ENCODE peak calls at places on chromosomes 11 and 22, in ten cellular contexts. A, F, U, X, C, S, G, L, T and Y are unnamed samples.

GRCh38 chr11:121829159-121829643 is 286.8 kb downstream of the BLID start:
- DNase-seq in A (no peak), F (no peak), U (no peak), X (no peak), C (peak; percentile 19), S (no peak), G (no peak), L (peak; percentile 98), T (no peak), Y (no peak)

GRCh38 chr22:43110927-43111623 is 525 bp downstream of the BIK start:
- DNase-seq in A (no peak), F (peak; percentile 76), U (no peak), X (no peak), C (peak; percentile 37), S (peak; percentile 70), G (no peak), L (no peak), T (peak; percentile 14), Y (peak; percentile 58)

GRCh38 chr11:64484308-64485061 is 106.5 kb upstream of the SLC22A12 start:
- DNase-seq in A (no peak), F (no peak), U (no peak), X (no peak), C (no peak), S (no peak), G (no peak), L (no peak), T (no peak), Y (no peak)

GRCh38 chr22:46047226-46047625 is 70.3 kb upstream of the WNT7B start:
- DNase-seq in A (peak; percentile 3), F (no peak), U (no peak), X (no peak), C (no peak), S (no peak), G (no peak), L (no peak), T (no peak), Y (no peak)

GRCh38 chr11:115364892-115365291 is 139.3 kb downstream of the CADM1 start:
- DNase-seq in A (no peak), F (no peak), U (no peak), X (no peak), C (no peak), S (no peak), G (no peak), L (no peak), T (no peak), Y (no peak)

GRCh38 chr11:120547301-120547700 is 35.8 kb downstream of the GRIK4 start:
- DNase-seq in A (no peak), F (no peak), U (no peak), X (no peak), C (no peak), S (no peak), G (no peak), L (peak; percentile 10), T (no peak), Y (no peak)

GRCh38 chr11:45919276-45919675 is 1.6 kb upstream of the PEX16 start:
- DNase-seq in A (no peak), F (no peak), U (no peak), X (no peak), C (no peak), S (no peak), G (no peak), L (no peak), T (no peak), Y (no peak)

GRCh38 chr22:21942407-21942895 is 10.2 kb downstream of the PPM1F start:
- DNase-seq in A (no peak), F (no peak), U (peak; percentile 51), X (no peak), C (peak; percentile 49), S (peak; percentile 63), G (no peak), L (peak; percentile 91), T (no peak), Y (peak; percentile 37)

GRCh38 chr11:46291441-46292143 is 14.1 kb downstream of the CREB3L1 start:
- DNase-seq in A (no peak), F (no peak), U (no peak), X (no peak), C (no peak), S (no peak), G (no peak), L (peak; percentile 93), T (no peak), Y (no peak)